ENCODE peak calls at places on chromosomes 4 and X, in eight cellular contexts. S is naive B cell; E is activated naive CD8-positive, alpha-beta T cell treated with anti-CD3 and anti-CD28 coated beads, Interleukin-2, amount 50 U/mL, for 24 hours; G is GM12891; C is A673; X is T-helper 2 cell; H is GM23248; Z is G401. W is an unnamed sample.

GRCh38 chr4:100985576-100985975 is 361.8 kb downstream of the PPP3CA start:
- DNase-seq in S (no peak), E (no peak), G (no peak), C (no peak), X (no peak), H (no peak), Z (no peak), W (no peak)

GRCh38 chrX:19064175-19064574 is 58.1 kb downstream of the ADGRG2 start:
- DNase-seq in S (no peak), E (no peak), G (no peak), C (peak), X (no peak), H (no peak), Z (no peak), W (no peak)

GRCh38 chrX:1398431-1399340 is 6.8 kb upstream of the SLC25A6 start:
- DNase-seq in S (no peak), E (no peak), G (no peak), C (no peak), X (no peak), H (no peak), Z (peak), W (no peak)

GRCh38 chrX:19865567-19866363 is 21.6 kb downstream of the SH3KBP1 start:
- DNase-seq in S (peak), E (no peak), G (no peak), C (no peak), X (no peak), H (no peak), Z (peak), W (no peak)

GRCh38 chrX:13283512-13283911 is 36.3 kb downstream of the ATXN3L start:
- DNase-seq in S (peak), E (no peak), G (no peak), C (peak), X (no peak), H (peak), Z (peak), W (no peak)

GRCh38 chr4:102500371-102501175 is 586 bp upstream of the NFKB1 start:
- DNase-seq in S (peak), E (peak), G (no peak), C (peak), X (no peak), H (peak), Z (peak), W (peak)

GRCh38 chr4:111854494-111855087 is 290.7 kb upstream of the FAM241A start:
- DNase-seq in S (no peak), E (peak), G (no peak), C (peak), X (no peak), H (peak), Z (peak), W (no peak)

GRCh38 chr4:4783847-4784246 is 75.6 kb upstream of the MSX1 start:
- DNase-seq in S (no peak), E (no peak), G (no peak), C (no peak), X (no peak), H (no peak), Z (no peak), W (no peak)

GRCh38 chr4:76091052-76091451 is 16.5 kb downstream of the ART3 start:
- DNase-seq in S (no peak), E (no peak), G (no peak), C (no peak), X (no peak), H (no peak), Z (no peak), W (no peak)

GRCh38 chr4:38983756-38984647 is 48.2 kb downstream of the TMEM156 start:
- DNase-seq in S (no peak), E (no peak), G (no peak), C (peak), X (no peak), H (peak), Z (peak), W (no peak)

GRCh38 chr4:158847535-158847934 is 78.7 kb downstream of the FNIP2 start:
- DNase-seq in S (no peak), E (no peak), G (no peak), C (no peak), X (no peak), H (no peak), Z (no peak), W (no peak)

GRCh38 chr4:26749867-26750266 is 110.8 kb upstream of the STIM2 start:
- DNase-seq in S (no peak), E (no peak), G (no peak), C (no peak), X (no peak), H (no peak), Z (no peak), W (no peak)

GRCh38 chrX:123308663-123309062 is 124.6 kb downstream of the GRIA3 start:
- DNase-seq in S (no peak), E (no peak), G (no peak), C (no peak), X (no peak), H (no peak), Z (no peak), W (no peak)

GRCh38 chrX:34859191-34859590 is 83.4 kb upstream of the FAM47B start:
- DNase-seq in S (no peak), E (no peak), G (no peak), C (no peak), X (no peak), H (no peak), Z (no peak), W (no peak)

GRCh38 chr4:138542191-138542771 is 300.1 kb upstream of the SLC7A11 start:
- DNase-seq in S (no peak), E (no peak), G (no peak), C (no peak), X (no peak), H (peak), Z (no peak), W (no peak)

GRCh38 chr4:7411896-7412585 is 22.7 kb downstream of the PSAPL1 start:
- DNase-seq in S (no peak), E (no peak), G (no peak), C (no peak), X (no peak), H (no peak), Z (no peak), W (no peak)

GRCh38 chrX:23819385-23820234 is 36.6 kb downstream of the SAT1 start:
- DNase-seq in S (no peak), E (no peak), G (no peak), C (no peak), X (no peak), H (peak), Z (no peak), W (no peak)

GRCh38 chr4:102387552-102388150 is 42.4 kb upstream of the SLC39A8 start:
- DNase-seq in S (no peak), E (no peak), G (no peak), C (no peak), X (no peak), H (peak), Z (peak), W (no peak)

GRCh38 chr4:20078644-20079043 is 173.1 kb upstream of the SLIT2 start:
- DNase-seq in S (no peak), E (no peak), G (no peak), C (no peak), X (no peak), H (no peak), Z (no peak), W (no peak)

GRCh38 chrX:336227-336626 is 17.6 kb upstream of the GTPBP6 start:
- DNase-seq in S (no peak), E (no peak), G (no peak), C (no peak), X (no peak), H (no peak), Z (no peak), W (no peak)

GRCh38 chr4:184320630-184321029 is 103.0 kb upstream of the ENPP6 start:
- DNase-seq in S (no peak), E (no peak), G (no peak), C (no peak), X (no peak), H (no peak), Z (no peak), W (no peak)

GRCh38 chrX:53704854-53705253 is 18.3 kb upstream of the HUWE1 start:
- DNase-seq in S (no peak), E (no peak), G (no peak), C (no peak), X (no peak), H (no peak), Z (no peak), W (no peak)

GRCh38 chr4:48297447-48297846 is 27.8 kb upstream of the TEC start:
- DNase-seq in S (no peak), E (no peak), G (no peak), C (no peak), X (no peak), H (no peak), Z (no peak), W (no peak)

GRCh38 chr4:38803833-38804653 is 548 bp downstream of the TLR1 start:
- DNase-seq in S (peak), E (peak), G (no peak), C (no peak), X (no peak), H (no peak), Z (peak), W (peak)

GRCh38 chr4:160495356-160495755 is 1392.5 kb downstream of the RAPGEF2 start:
- DNase-seq in S (no peak), E (no peak), G (no peak), C (no peak), X (no peak), H (no peak), Z (no peak), W (no peak)

GRCh38 chr4:74117024-74117534 is 18.1 kb upstream of the CXCL2 start:
- DNase-seq in S (no peak), E (no peak), G (no peak), C (no peak), X (no peak), H (peak), Z (peak), W (no peak)

GRCh38 chrX:13357925-13358324 is 38.1 kb upstream of the ATXN3L start:
- DNase-seq in S (no peak), E (no peak), G (no peak), C (peak), X (no peak), H (no peak), Z (peak), W (no peak)

GRCh38 chr4:178752954-178753525 is 1310.8 kb upstream of the AGA start:
- DNase-seq in S (no peak), E (no peak), G (no peak), C (peak), X (no peak), H (no peak), Z (peak), W (no peak)

GRCh38 chrX:139093201-139093600 is 381.7 kb upstream of the FGF13 start:
- DNase-seq in S (no peak), E (no peak), G (no peak), C (no peak), X (no peak), H (peak), Z (no peak), W (no peak)

GRCh38 chr4:119084503-119084902 is 51.1 kb upstream of the MYOZ2 start:
- DNase-seq in S (no peak), E (no peak), G (no peak), C (no peak), X (no peak), H (no peak), Z (no peak), W (no peak)

GRCh38 chrX:23616361-23616760 is 50.9 kb upstream of the PRDX4 start:
- DNase-seq in S (no peak), E (no peak), G (no peak), C (peak), X (no peak), H (peak), Z (peak), W (no peak)

GRCh38 chr4:2787230-2788100 is 5.4 kb upstream of the SH3BP2 start:
- DNase-seq in S (peak), E (peak), G (peak), C (no peak), X (no peak), H (no peak), Z (no peak), W (peak)

GRCh38 chr4:158811704-158812103 is 42.9 kb downstream of the FNIP2 start:
- DNase-seq in S (peak), E (no peak), G (no peak), C (peak), X (no peak), H (no peak), Z (no peak), W (no peak)

W was measured in stimulated activated naive CD8-positive, alpha-beta T cell treated with anti-CD3 and anti-CD28 coated beads, Interleukin-15, amount 100 ng/mL, for 72 hours.